ENCODE peak calls at places on chromosome 21, in ten cellular contexts. One of them, this sample, is unnamed.
A peak's percentile ranks its signal among the peaks of the same experiment; 100 is the strongest.

GRCh38 chr21:36753556-36753955 is 54.6 kb downstream of the SIM2 start:
- DNase-seq in A172: peak; percentile 73
- DNase-seq in GM04503: no peak
- DNase-seq in cerebellar cortex: no peak
- DNase-seq in IMR-90: peak; percentile 87
- DNase-seq in GM13976: no peak
- DNase-seq in hypothalamus: no peak
- DNase-seq in NCI-H1930: no peak
- DNase-seq in HFFc6: peak; percentile 42
- DNase-seq in NB4: no peak
- DNase-seq in this sample: no peak

GRCh38 chr21:17779486-17779885 is 39.7 kb downstream of the C21orf91 start:
- DNase-seq in HFFc6: no peak
- DNase-seq in cerebellar cortex: no peak
- DNase-seq in GM04503: no peak
- DNase-seq in IMR-90: no peak
- DNase-seq in A172: no peak
- DNase-seq in GM13976: no peak
- DNase-seq in NB4: peak; percentile 63
- DNase-seq in hypothalamus: no peak
- DNase-seq in NCI-H1930: no peak
- DNase-seq in this sample: no peak

GRCh38 chr21:45973475-45974072 is 8.0 kb upstream of the COL6A1 start:
- DNase-seq in GM13976: peak; percentile 92
- DNase-seq in GM04503: no peak
- DNase-seq in IMR-90: peak; percentile 87
- DNase-seq in HFFc6: peak; percentile 69
- DNase-seq in NCI-H1930: peak; percentile 45
- DNase-seq in hypothalamus: peak; percentile 38
- DNase-seq in NB4: peak; percentile 80
- DNase-seq in A172: peak; percentile 79
- DNase-seq in cerebellar cortex: peak; percentile 67
- DNase-seq in this sample: no peak

GRCh38 chr21:45584786-45585185 is 42.5 kb upstream of the SLC19A1 start:
- DNase-seq in GM04503: no peak
- DNase-seq in GM13976: no peak
- DNase-seq in HFFc6: no peak
- DNase-seq in NCI-H1930: no peak
- DNase-seq in NB4: no peak
- DNase-seq in hypothalamus: no peak
- DNase-seq in A172: no peak
- DNase-seq in cerebellar cortex: no peak
- DNase-seq in IMR-90: no peak
- DNase-seq in this sample: no peak

GRCh38 chr21:16418211-16418610 is 688.4 kb downstream of the USP25 start:
- DNase-seq in A172: peak; percentile 37
- DNase-seq in cerebellar cortex: peak; percentile 57
- DNase-seq in GM04503: no peak
- DNase-seq in GM13976: no peak
- DNase-seq in NB4: no peak
- DNase-seq in HFFc6: no peak
- DNase-seq in hypothalamus: no peak
- DNase-seq in IMR-90: no peak
- DNase-seq in NCI-H1930: no peak
- DNase-seq in this sample: no peak

GRCh38 chr21:46214478-46215340 is 13.9 kb downstream of the LSS start:
- DNase-seq in NCI-H1930: no peak
- DNase-seq in NB4: no peak
- DNase-seq in hypothalamus: no peak
- DNase-seq in GM13976: peak; percentile 13
- DNase-seq in GM04503: no peak
- DNase-seq in IMR-90: no peak
- DNase-seq in A172: no peak
- DNase-seq in cerebellar cortex: no peak
- DNase-seq in HFFc6: no peak
- DNase-seq in this sample: no peak

GRCh38 chr21:43976661-43977060 is 35.4 kb upstream of the TRAPPC10 start:
- DNase-seq in NB4: no peak
- DNase-seq in GM13976: no peak
- DNase-seq in cerebellar cortex: no peak
- DNase-seq in HFFc6: no peak
- DNase-seq in hypothalamus: no peak
- DNase-seq in NCI-H1930: no peak
- DNase-seq in IMR-90: no peak
- DNase-seq in A172: no peak
- DNase-seq in GM04503: no peak
- DNase-seq in this sample: no peak

GRCh38 chr21:42735944-42736343 is 82.5 kb downstream of the PDE9A start:
- DNase-seq in IMR-90: no peak
- DNase-seq in NB4: no peak
- DNase-seq in hypothalamus: no peak
- DNase-seq in GM13976: no peak
- DNase-seq in HFFc6: no peak
- DNase-seq in GM04503: no peak
- DNase-seq in cerebellar cortex: no peak
- DNase-seq in NCI-H1930: no peak
- DNase-seq in A172: no peak
- DNase-seq in this sample: no peak

GRCh38 chr21:41758550-41758949 is 8.3 kb downstream of the RIPK4 start:
- DNase-seq in NB4: no peak
- DNase-seq in NCI-H1930: no peak
- DNase-seq in HFFc6: no peak
- DNase-seq in GM04503: no peak
- DNase-seq in cerebellar cortex: no peak
- DNase-seq in hypothalamus: no peak
- DNase-seq in A172: peak; percentile 93
- DNase-seq in GM13976: no peak
- DNase-seq in IMR-90: no peak
- DNase-seq in this sample: no peak

GRCh38 chr21:32120231-32120630 is 158.6 kb downstream of the MIS18A start:
- DNase-seq in NCI-H1930: no peak
- DNase-seq in hypothalamus: no peak
- DNase-seq in HFFc6: no peak
- DNase-seq in cerebellar cortex: no peak
- DNase-seq in GM04503: no peak
- DNase-seq in GM13976: no peak
- DNase-seq in NB4: no peak
- DNase-seq in IMR-90: no peak
- DNase-seq in A172: no peak
- DNase-seq in this sample: no peak

GRCh38 chr21:38310619-38311018 is 53.8 kb downstream of the KCNJ15 start:
- DNase-seq in NB4: peak; percentile 40
- DNase-seq in hypothalamus: no peak
- DNase-seq in A172: no peak
- DNase-seq in NCI-H1930: no peak
- DNase-seq in GM13976: no peak
- DNase-seq in HFFc6: peak; percentile 68
- DNase-seq in IMR-90: peak; percentile 49
- DNase-seq in cerebellar cortex: no peak
- DNase-seq in GM04503: peak; percentile 69
- DNase-seq in this sample: no peak

GRCh38 chr21:45142469-45142868 is 68.1 kb downstream of the ADARB1 start:
- DNase-seq in GM13976: no peak
- DNase-seq in hypothalamus: no peak
- DNase-seq in A172: peak; percentile 87
- DNase-seq in HFFc6: peak; percentile 39
- DNase-seq in NCI-H1930: no peak
- DNase-seq in IMR-90: peak; percentile 84
- DNase-seq in GM04503: no peak
- DNase-seq in cerebellar cortex: no peak
- DNase-seq in NB4: peak; percentile 40
- DNase-seq in this sample: no peak

GRCh38 chr21:45642122-45642813 is 1.3 kb upstream of the PCBP3 start:
- DNase-seq in GM04503: no peak
- DNase-seq in cerebellar cortex: no peak
- DNase-seq in A172: no peak
- DNase-seq in NB4: peak; percentile 20
- DNase-seq in IMR-90: no peak
- DNase-seq in NCI-H1930: no peak
- DNase-seq in GM13976: no peak
- DNase-seq in hypothalamus: no peak
- DNase-seq in HFFc6: no peak
- DNase-seq in this sample: no peak

GRCh38 chr21:34996304-34997081 is 52.6 kb downstream of the RUNX1 start:
- DNase-seq in A172: no peak
- DNase-seq in hypothalamus: no peak
- DNase-seq in GM13976: no peak
- DNase-seq in GM04503: no peak
- DNase-seq in IMR-90: peak; percentile 41
- DNase-seq in NB4: no peak
- DNase-seq in HFFc6: peak; percentile 30
- DNase-seq in NCI-H1930: no peak
- DNase-seq in cerebellar cortex: no peak
- DNase-seq in this sample: no peak

GRCh38 chr21:45891388-45892155 is 90.0 kb upstream of the COL6A1 start:
- DNase-seq in GM13976: no peak
- DNase-seq in hypothalamus: no peak
- DNase-seq in NCI-H1930: no peak
- DNase-seq in cerebellar cortex: no peak
- DNase-seq in GM04503: no peak
- DNase-seq in A172: no peak
- DNase-seq in IMR-90: peak; percentile 11
- DNase-seq in NB4: no peak
- DNase-seq in HFFc6: no peak
- DNase-seq in this sample: peak; percentile 66

GRCh38 chr21:44478124-44478800 is 23.0 kb downstream of the LRRC3 start:
- DNase-seq in NB4: peak; percentile 33
- DNase-seq in IMR-90: no peak
- DNase-seq in A172: no peak
- DNase-seq in hypothalamus: no peak
- DNase-seq in NCI-H1930: no peak
- DNase-seq in GM13976: no peak
- DNase-seq in HFFc6: no peak
- DNase-seq in cerebellar cortex: no peak
- DNase-seq in GM04503: no peak
- DNase-seq in this sample: no peak

GRCh38 chr21:32463367-32463766 is 50.9 kb downstream of the EVA1C start:
- DNase-seq in GM04503: peak; percentile 62
- DNase-seq in NCI-H1930: no peak
- DNase-seq in cerebellar cortex: no peak
- DNase-seq in IMR-90: peak; percentile 29
- DNase-seq in GM13976: no peak
- DNase-seq in hypothalamus: no peak
- DNase-seq in NB4: no peak
- DNase-seq in A172: peak; percentile 88
- DNase-seq in HFFc6: peak; percentile 26
- DNase-seq in this sample: no peak

GRCh38 chr21:42532466-42533181 is 19.0 kb downstream of the SLC37A1 start:
- DNase-seq in NB4: no peak
- DNase-seq in hypothalamus: peak; percentile 82
- DNase-seq in GM04503: no peak
- DNase-seq in HFFc6: no peak
- DNase-seq in IMR-90: peak; percentile 12
- DNase-seq in NCI-H1930: no peak
- DNase-seq in GM13976: no peak
- DNase-seq in cerebellar cortex: no peak
- DNase-seq in A172: no peak
- DNase-seq in this sample: peak; percentile 73

GRCh38 chr21:35319684-35320083 is 270.6 kb upstream of the RUNX1 start:
- DNase-seq in hypothalamus: no peak
- DNase-seq in HFFc6: no peak
- DNase-seq in A172: peak; percentile 83
- DNase-seq in cerebellar cortex: no peak
- DNase-seq in NB4: no peak
- DNase-seq in IMR-90: no peak
- DNase-seq in NCI-H1930: no peak
- DNase-seq in GM04503: no peak
- DNase-seq in GM13976: no peak
- DNase-seq in this sample: no peak

GRCh38 chr21:14877581-14878228 is 187.1 kb downstream of the NRIP1 start:
- DNase-seq in NCI-H1930: no peak
- DNase-seq in A172: peak; percentile 38
- DNase-seq in NB4: no peak
- DNase-seq in hypothalamus: no peak
- DNase-seq in GM04503: no peak
- DNase-seq in cerebellar cortex: peak; percentile 73
- DNase-seq in HFFc6: peak; percentile 22
- DNase-seq in GM13976: peak; percentile 36
- DNase-seq in IMR-90: peak; percentile 49
- DNase-seq in this sample: no peak

GRCh38 chr21:31475223-31475622 is 131.2 kb upstream of the TIAM1 start:
- DNase-seq in HFFc6: no peak
- DNase-seq in hypothalamus: no peak
- DNase-seq in NB4: no peak
- DNase-seq in NCI-H1930: no peak
- DNase-seq in A172: no peak
- DNase-seq in GM04503: no peak
- DNase-seq in IMR-90: no peak
- DNase-seq in cerebellar cortex: no peak
- DNase-seq in GM13976: no peak
- DNase-seq in this sample: no peak